ENCODE peak calls at places on chromosomes 4 and X, in seven cellular contexts. B, I, J, F, R, Q and C are unnamed samples.

GRCh38 chrX:11781734-11782370 is 23.8 kb downstream of the MSL3 start:
- DNase-seq in B (no peak), I (no peak), J (no peak), F (no peak), R (no peak), Q (no peak), C (no peak)

GRCh38 chr4:184347251-184348239 is 126.8 kb downstream of the IRF2 start:
- DNase-seq in B (peak; percentile 68), I (peak; percentile 58), J (no peak), F (no peak), R (no peak), Q (peak; percentile 49), C (no peak)

GRCh38 chrX:43677993-43678392 is 21.9 kb downstream of the MAOA start:
- DNase-seq in B (no peak), I (no peak), J (no peak), F (no peak), R (no peak), Q (no peak), C (no peak)

GRCh38 chr4:28772066-28772465 is 1911.4 kb downstream of the STIM2 start:
- DNase-seq in B (peak; percentile 83), I (no peak), J (no peak), F (no peak), R (no peak), Q (no peak), C (no peak)

GRCh38 chr4:185265942-185266341 is 56.5 kb downstream of the SNX25 start:
- DNase-seq in B (peak; percentile 82), I (no peak), J (no peak), F (no peak), R (no peak), Q (no peak), C (no peak)

GRCh38 chr4:137307806-137308205 is 224.5 kb downstream of the PCDH18 start:
- DNase-seq in B (peak; percentile 82), I (no peak), J (no peak), F (no peak), R (no peak), Q (peak; percentile 18), C (no peak)

GRCh38 chr4:173333658-173334084 is 487 bp downstream of the HMGB2 start:
- DNase-seq in B (peak; percentile 19), I (peak; percentile 63), J (no peak), F (peak; percentile 82), R (peak; percentile 2), Q (peak; percentile 54), C (peak; percentile 52)

GRCh38 chr4:26307027-26307426 is 13.8 kb upstream of the RBPJ start:
- DNase-seq in B (no peak), I (no peak), J (no peak), F (no peak), R (no peak), Q (no peak), C (no peak)

GRCh38 chr4:100590308-100590707 is 72.5 kb upstream of the EMCN start:
- DNase-seq in B (no peak), I (no peak), J (no peak), F (no peak), R (no peak), Q (no peak), C (no peak)

GRCh38 chrX:155215443-155216178 is 649 bp upstream of the VBP1 start:
- DNase-seq in B (no peak), I (no peak), J (no peak), F (no peak), R (no peak), Q (no peak), C (no peak)

GRCh38 chr4:7630559-7631287 is 196.0 kb upstream of the PSAPL1 start:
- DNase-seq in B (peak; percentile 89), I (no peak), J (no peak), F (no peak), R (peak; percentile 38), Q (peak; percentile 69), C (no peak)

GRCh38 chr4:124846306-124846705 is 133.8 kb upstream of the ANKRD50 start:
- DNase-seq in B (no peak), I (no peak), J (no peak), F (no peak), R (no peak), Q (no peak), C (no peak)

GRCh38 chrX:40539214-40540142 is 41.3 kb upstream of the ATP6AP2 start:
- DNase-seq in B (peak; percentile 71), I (peak; percentile 57), J (peak; percentile 50), F (peak; percentile 71), R (no peak), Q (peak; percentile 49), C (peak; percentile 44)

GRCh38 chr4:7753271-7753670 is 186.4 kb downstream of the AFAP1 start:
- DNase-seq in B (no peak), I (no peak), J (no peak), F (no peak), R (no peak), Q (no peak), C (no peak)

GRCh38 chrX:46573896-46574336 is 351 bp downstream of the CHST7 start:
- DNase-seq in B (peak; percentile 48), I (no peak), J (peak; percentile 41), F (peak; percentile 71), R (peak; percentile 54), Q (peak; percentile 26), C (peak; percentile 59)

GRCh38 chr4:102819588-102820365 is 7.6 kb downstream of the UBE2D3 start:
- DNase-seq in B (peak; percentile 30), I (no peak), J (no peak), F (no peak), R (no peak), Q (no peak), C (no peak)

GRCh38 chr4:114180481-114180880 is 201.0 kb upstream of the ARSJ start:
- DNase-seq in B (peak; percentile 85), I (no peak), J (no peak), F (no peak), R (peak; percentile 7), Q (no peak), C (no peak)

GRCh38 chr4:56739104-56739777 is 58.1 kb upstream of the HOPX start:
- DNase-seq in B (peak; percentile 32), I (no peak), J (no peak), F (no peak), R (no peak), Q (no peak), C (no peak)

GRCh38 chrX:142244568-142244967 is 39.5 kb upstream of the MAGEC2 start:
- DNase-seq in B (no peak), I (no peak), J (no peak), F (no peak), R (no peak), Q (no peak), C (no peak)

GRCh38 chrX:142251202-142251601 is 46.1 kb upstream of the MAGEC2 start:
- DNase-seq in B (no peak), I (no peak), J (no peak), F (no peak), R (no peak), Q (no peak), C (no peak)

GRCh38 chrX:142251665-142252064 is 46.6 kb upstream of the MAGEC2 start:
- DNase-seq in B (no peak), I (no peak), J (no peak), F (no peak), R (no peak), Q (no peak), C (no peak)

GRCh38 chrX:142249721-142250120 is 44.6 kb upstream of the MAGEC2 start:
- DNase-seq in B (no peak), I (no peak), J (no peak), F (no peak), R (no peak), Q (no peak), C (no peak)

DNA sequence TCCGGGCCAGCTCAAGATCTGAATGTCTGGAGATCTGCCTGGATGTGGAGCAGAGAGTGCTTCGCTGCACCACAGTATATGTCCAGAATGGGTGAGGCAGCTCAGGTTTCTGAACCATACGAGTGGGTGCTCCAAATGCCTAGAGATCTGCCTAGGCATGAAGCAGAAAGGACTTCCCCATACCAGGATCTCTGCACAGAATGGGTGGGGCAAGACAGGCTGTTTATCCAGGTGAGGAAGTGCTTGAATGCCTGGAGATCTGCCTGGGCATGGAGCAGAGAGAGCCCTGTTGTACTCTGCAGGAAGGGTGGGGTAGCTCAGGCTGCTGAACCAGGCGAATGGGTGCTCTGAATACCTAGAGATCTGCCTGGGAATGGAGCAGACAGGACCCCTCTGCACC is 45.4 kb upstream of the MAGEC2 start:
- DNase-seq in B (no peak), I (no peak), J (no peak), F (no peak), R (no peak), Q (no peak), C (no peak)
- H3K9me3 ChIP-seq in B (peaks cover 13% of the 10 kb centered on the region), I (no peaks in the 10 kb centered on the region), J (no peaks in the 10 kb centered on the region), F (no peaks in the 10 kb centered on the region), R (no peaks in the 10 kb centered on the region), Q (peaks cover 3% of the 10 kb centered on the region), C (no peaks in the 10 kb centered on the region)

GRCh38 chrX:69948398-69948797 is 101.3 kb downstream of the AWAT2 start:
- DNase-seq in B (no peak), I (no peak), J (no peak), F (no peak), R (no peak), Q (no peak), C (no peak)

GRCh38 chrX:69951756-69952155 is 98.0 kb downstream of the AWAT2 start:
- DNase-seq in B (no peak), I (no peak), J (no peak), F (no peak), R (no peak), Q (no peak), C (no peak)
- H3K9me3 ChIP-seq in B (no peaks in the 10 kb centered on the region), I (no peaks in the 10 kb centered on the region), J (no peaks in the 10 kb centered on the region), F (no peaks in the 10 kb centered on the region), R (no peaks in the 10 kb centered on the region), Q (no peaks in the 10 kb centered on the region), C (no peaks in the 10 kb centered on the region)

GRCh38 chr4:160110891-160111290 is 1008.0 kb downstream of the RAPGEF2 start:
- DNase-seq in B (no peak), I (no peak), J (no peak), F (no peak), R (no peak), Q (no peak), C (no peak)
- H3K9me3 ChIP-seq in B (peaks cover 16% of the 10 kb centered on the region), I (no peaks in the 10 kb centered on the region), J (no peaks in the 10 kb centered on the region), F (peaks cover 15% of the 10 kb centered on the region), R (no peaks in the 10 kb centered on the region), Q (no peaks in the 10 kb centered on the region), C (no peaks in the 10 kb centered on the region)

DNA sequence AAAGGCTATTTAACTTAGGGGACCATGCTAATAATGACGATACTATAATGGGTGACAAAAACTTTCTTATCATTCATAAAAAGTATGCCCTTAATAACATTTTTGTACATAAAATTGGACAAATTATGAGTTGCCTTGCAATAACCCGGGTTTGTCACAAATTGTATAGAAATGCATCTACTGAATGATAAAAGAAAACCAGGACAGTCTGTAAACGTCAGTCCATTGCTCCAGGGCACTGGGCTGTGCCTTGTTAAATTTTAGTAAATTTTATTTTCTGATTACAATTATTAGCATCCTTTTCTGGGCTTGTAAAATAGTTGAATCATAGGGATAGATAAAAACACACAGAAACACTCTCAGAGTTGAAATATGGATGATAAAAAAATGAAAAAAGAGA is 778.3 kb downstream of the RAPGEF2 start:
- DNase-seq in B (no peak), I (no peak), J (no peak), F (no peak), R (no peak), Q (no peak), C (no peak)
- H3K9me3 ChIP-seq in B (peaks cover 5% of the 10 kb centered on the region), I (no peaks in the 10 kb centered on the region), J (no peaks in the 10 kb centered on the region), F (no peaks in the 10 kb centered on the region), R (no peaks in the 10 kb centered on the region), Q (no peaks in the 10 kb centered on the region), C (no peaks in the 10 kb centered on the region)

GRCh38 chrX:47976254-47977151 is 27.3 kb downstream of the ZNF182 start:
- DNase-seq in B (no peak), I (no peak), J (no peak), F (no peak), R (no peak), Q (no peak), C (no peak)
- H3K9me3 ChIP-seq in B (peaks cover 61% of the 10 kb centered on the region), I (peaks cover 8% of the 10 kb centered on the region), J (peaks cover 37% of the 10 kb centered on the region), F (peaks cover 4% of the 10 kb centered on the region), R (peaks cover 89% of the 10 kb centered on the region), Q (peaks cover 80% of the 10 kb centered on the region), C (peaks cover 33% of the 10 kb centered on the region)

GRCh38 chrX:73852022-73852421 is 289.0 kb downstream of the CHIC1 start:
- DNase-seq in B (no peak), I (no peak), J (no peak), F (no peak), R (no peak), Q (no peak), C (no peak)
- H3K9me3 ChIP-seq in B (no peaks in the 10 kb centered on the region), I (no peaks in the 10 kb centered on the region), J (no peaks in the 10 kb centered on the region), F (no peaks in the 10 kb centered on the region), R (no peaks in the 10 kb centered on the region), Q (no peaks in the 10 kb centered on the region), C (no peaks in the 10 kb centered on the region)